ENCODE peak calls at places on chromosomes 3 and 15, in six cellular contexts. One of them, this sample, is unnamed.

GRCh38 chr3:169700195-169700594 is 36.7 kb upstream of the MECOM start:
- DNase-seq in psoas muscle: no peak
- DNase-seq in uterus: no peak
- DNase-seq in dorsolateral prefrontal cortex: no peak
- DNase-seq in heart right ventricle: no peak
- DNase-seq in Calu3: no peak
- DNase-seq in this sample: no peak

GRCh38 chr3:184560992-184561328 is 625 bp upstream of the EPHB3 start:
- DNase-seq in psoas muscle: no peak
- DNase-seq in Calu3: no peak
- DNase-seq in heart right ventricle: no peak
- DNase-seq in uterus: no peak
- DNase-seq in dorsolateral prefrontal cortex: no peak
- DNase-seq in this sample: no peak

GRCh38 chr3:32123620-32124019 is 17.2 kb downstream of the GPD1L start:
- DNase-seq in uterus: no peak
- DNase-seq in heart right ventricle: no peak
- DNase-seq in Calu3: no peak
- DNase-seq in psoas muscle: no peak
- DNase-seq in dorsolateral prefrontal cortex: no peak
- DNase-seq in this sample: no peak

GRCh38 chr3:69999191-70000027 is at the start of gene SAMMSON:
- DNase-seq in uterus: peak; percentile 23
- DNase-seq in psoas muscle: no peak
- DNase-seq in heart right ventricle: no peak
- DNase-seq in Calu3: no peak
- DNase-seq in dorsolateral prefrontal cortex: no peak
- DNase-seq in this sample: no peak

GRCh38 chr3:97736928-97737327 is 27.6 kb upstream of the ARL6 start:
- DNase-seq in uterus: no peak
- DNase-seq in dorsolateral prefrontal cortex: no peak
- DNase-seq in psoas muscle: no peak
- DNase-seq in Calu3: no peak
- DNase-seq in heart right ventricle: no peak
- DNase-seq in this sample: no peak

GRCh38 chr3:195263193-195263924 is 7.6 kb downstream of the XXYLT1 start:
- DNase-seq in dorsolateral prefrontal cortex: no peak
- DNase-seq in psoas muscle: no peak
- DNase-seq in Calu3: no peak
- DNase-seq in heart right ventricle: no peak
- DNase-seq in uterus: no peak
- DNase-seq in this sample: no peak

GRCh38 chr15:42921049-42921731 is 612 bp upstream of the TTBK2 start:
- DNase-seq in heart right ventricle: peak; percentile 32
- DNase-seq in Calu3: no peak
- DNase-seq in uterus: peak; percentile 42
- DNase-seq in psoas muscle: peak; percentile 29
- DNase-seq in dorsolateral prefrontal cortex: peak; percentile 55
- DNase-seq in this sample: no peak

GRCh38 chr3:185865277-185865676 is 40.4 kb upstream of the IGF2BP2 start:
- DNase-seq in dorsolateral prefrontal cortex: no peak
- DNase-seq in psoas muscle: no peak
- DNase-seq in uterus: no peak
- DNase-seq in Calu3: no peak
- DNase-seq in heart right ventricle: no peak
- DNase-seq in this sample: no peak

GRCh38 chr3:46359748-46360509 is 6.0 kb downstream of the CCR2 start:
- DNase-seq in psoas muscle: no peak
- DNase-seq in heart right ventricle: no peak
- DNase-seq in uterus: no peak
- DNase-seq in dorsolateral prefrontal cortex: peak; percentile 53
- DNase-seq in Calu3: no peak
- DNase-seq in this sample: no peak

GRCh38 chr3:126367316-126367805 is 10.2 kb upstream of the KLF15 start:
- DNase-seq in dorsolateral prefrontal cortex: no peak
- DNase-seq in psoas muscle: no peak
- DNase-seq in Calu3: no peak
- DNase-seq in heart right ventricle: no peak
- DNase-seq in uterus: no peak
- DNase-seq in this sample: no peak

GRCh38 chr3:23728651-23729117 is 77.1 kb upstream of the UBE2E1 start:
- DNase-seq in uterus: no peak
- DNase-seq in Calu3: no peak
- DNase-seq in psoas muscle: no peak
- DNase-seq in dorsolateral prefrontal cortex: no peak
- DNase-seq in heart right ventricle: no peak
- DNase-seq in this sample: no peak

GRCh38 chr15:39287322-39288195 is 293.3 kb upstream of the THBS1 start:
- DNase-seq in dorsolateral prefrontal cortex: no peak
- DNase-seq in uterus: no peak
- DNase-seq in Calu3: no peak
- DNase-seq in heart right ventricle: no peak
- DNase-seq in psoas muscle: no peak
- DNase-seq in this sample: no peak

GRCh38 chr3:4976109-4976508 is 3.1 kb upstream of the BHLHE40 start:
- DNase-seq in psoas muscle: peak; percentile 67
- DNase-seq in Calu3: peak; percentile 77
- DNase-seq in heart right ventricle: peak; percentile 34
- DNase-seq in dorsolateral prefrontal cortex: peak; percentile 58
- DNase-seq in uterus: peak; percentile 40
- DNase-seq in this sample: no peak

GRCh38 chr3:119669906-119670570 is 7.2 kb downstream of the COX17 start:
- DNase-seq in psoas muscle: no peak
- DNase-seq in uterus: no peak
- DNase-seq in Calu3: no peak
- DNase-seq in heart right ventricle: no peak
- DNase-seq in dorsolateral prefrontal cortex: no peak
- DNase-seq in this sample: no peak

GRCh38 chr3:38497026-38497425 is 886 bp downstream of the EXOG start:
- DNase-seq in Calu3: no peak
- DNase-seq in dorsolateral prefrontal cortex: no peak
- DNase-seq in psoas muscle: no peak
- DNase-seq in heart right ventricle: no peak
- DNase-seq in uterus: no peak
- DNase-seq in this sample: no peak

GRCh38 chr3:171876651-171877272 is 33.6 kb downstream of the TMEM212 start:
- DNase-seq in psoas muscle: no peak
- DNase-seq in heart right ventricle: no peak
- DNase-seq in Calu3: no peak
- DNase-seq in dorsolateral prefrontal cortex: no peak
- DNase-seq in uterus: no peak
- DNase-seq in this sample: no peak

GRCh38 chr3:16841906-16842709 is 42.6 kb upstream of the PLCL2 start:
- DNase-seq in uterus: no peak
- DNase-seq in Calu3: no peak
- DNase-seq in heart right ventricle: peak; percentile 32
- DNase-seq in psoas muscle: peak; percentile 29
- DNase-seq in dorsolateral prefrontal cortex: peak; percentile 21
- DNase-seq in this sample: no peak

GRCh38 chr3:196222876-196223595 is 6.7 kb downstream of the SLC51A start:
- DNase-seq in dorsolateral prefrontal cortex: no peak
- DNase-seq in heart right ventricle: no peak
- DNase-seq in psoas muscle: no peak
- DNase-seq in Calu3: no peak
- DNase-seq in uterus: no peak
- DNase-seq in this sample: no peak

GRCh38 chr3:97917813-97918536 is 54.3 kb downstream of the RIOX2 start:
- DNase-seq in Calu3: no peak
- DNase-seq in uterus: no peak
- DNase-seq in psoas muscle: no peak
- DNase-seq in dorsolateral prefrontal cortex: no peak
- DNase-seq in heart right ventricle: no peak
- DNase-seq in this sample: no peak

GRCh38 chr15:60391722-60392340 is 6.0 kb downstream of the ANXA2 start:
- DNase-seq in uterus: no peak
- DNase-seq in Calu3: no peak
- DNase-seq in heart right ventricle: no peak
- DNase-seq in dorsolateral prefrontal cortex: no peak
- DNase-seq in psoas muscle: no peak
- DNase-seq in this sample: no peak

GRCh38 chr3:9897408-9898372 is 5.0 kb upstream of the IL17RE start:
- DNase-seq in psoas muscle: no peak
- DNase-seq in Calu3: peak; percentile 80
- DNase-seq in uterus: no peak
- DNase-seq in dorsolateral prefrontal cortex: no peak
- DNase-seq in heart right ventricle: no peak
- DNase-seq in this sample: no peak

GRCh38 chr3:151765685-151766084 is 32.0 kb downstream of the AADACL2 start:
- DNase-seq in heart right ventricle: no peak
- DNase-seq in dorsolateral prefrontal cortex: no peak
- DNase-seq in uterus: no peak
- DNase-seq in psoas muscle: no peak
- DNase-seq in Calu3: no peak
- DNase-seq in this sample: no peak

GRCh38 chr3:51716805-51717204 is 9.9 kb downstream of the GRM2 start:
- DNase-seq in Calu3: no peak
- DNase-seq in psoas muscle: no peak
- DNase-seq in uterus: no peak
- DNase-seq in dorsolateral prefrontal cortex: no peak
- DNase-seq in heart right ventricle: no peak
- DNase-seq in this sample: no peak

GRCh38 chr3:47227678-47228077 is 54.9 kb downstream of the KIF9 start:
- DNase-seq in psoas muscle: no peak
- DNase-seq in heart right ventricle: no peak
- DNase-seq in Calu3: no peak
- DNase-seq in uterus: no peak
- DNase-seq in dorsolateral prefrontal cortex: peak; percentile 15
- DNase-seq in this sample: no peak

GRCh38 chr3:193314161-193314560 is 64.4 kb downstream of the ATP13A5 start:
- DNase-seq in Calu3: no peak
- DNase-seq in psoas muscle: no peak
- DNase-seq in uterus: no peak
- DNase-seq in dorsolateral prefrontal cortex: no peak
- DNase-seq in heart right ventricle: no peak
- DNase-seq in this sample: no peak
- TF ChIP-seq CTCF in Calu3: no peak
- TF ChIP-seq CTCF in psoas muscle: no peak
- TF ChIP-seq CTCF in uterus: no peak
- TF ChIP-seq CTCF in dorsolateral prefrontal cortex: no peak
- TF ChIP-seq CTCF in heart right ventricle: no peak
- TF ChIP-seq CTCF in this sample: no peak

GRCh38 chr3:77326586-77326985 is 286.7 kb downstream of the ROBO2 start:
- DNase-seq in Calu3: no peak
- DNase-seq in uterus: no peak
- DNase-seq in dorsolateral prefrontal cortex: no peak
- DNase-seq in heart right ventricle: no peak
- DNase-seq in psoas muscle: no peak
- DNase-seq in this sample: no peak

GRCh38 chr3:77323616-77324015 is 283.7 kb downstream of the ROBO2 start:
- DNase-seq in uterus: no peak
- DNase-seq in psoas muscle: no peak
- DNase-seq in heart right ventricle: no peak
- DNase-seq in Calu3: no peak
- DNase-seq in dorsolateral prefrontal cortex: no peak
- DNase-seq in this sample: no peak

GRCh38 chr3:77325702-77326101 is 285.8 kb downstream of the ROBO2 start:
- DNase-seq in heart right ventricle: no peak
- DNase-seq in dorsolateral prefrontal cortex: no peak
- DNase-seq in psoas muscle: no peak
- DNase-seq in uterus: no peak
- DNase-seq in Calu3: no peak
- DNase-seq in this sample: no peak

GRCh38 chr3:77324115-77324514 is 284.2 kb downstream of the ROBO2 start:
- DNase-seq in psoas muscle: no peak
- DNase-seq in uterus: no peak
- DNase-seq in Calu3: no peak
- DNase-seq in heart right ventricle: no peak
- DNase-seq in dorsolateral prefrontal cortex: no peak
- DNase-seq in this sample: no peak

GRCh38 chr3:77325280-77325679 is 285.4 kb downstream of the ROBO2 start:
- DNase-seq in psoas muscle: no peak
- DNase-seq in dorsolateral prefrontal cortex: no peak
- DNase-seq in Calu3: no peak
- DNase-seq in heart right ventricle: no peak
- DNase-seq in uterus: no peak
- DNase-seq in this sample: no peak
- TF ChIP-seq CTCF in psoas muscle: no peak
- TF ChIP-seq CTCF in dorsolateral prefrontal cortex: no peak
- TF ChIP-seq CTCF in Calu3: no peak
- TF ChIP-seq CTCF in heart right ventricle: no peak
- TF ChIP-seq CTCF in uterus: no peak
- TF ChIP-seq CTCF in this sample: no peak

GRCh38 chr3:12772462-12772861 is 13.4 kb upstream of the TMEM40 start:
- DNase-seq in Calu3: no peak
- DNase-seq in psoas muscle: no peak
- DNase-seq in uterus: no peak
- DNase-seq in dorsolateral prefrontal cortex: no peak
- DNase-seq in heart right ventricle: no peak
- DNase-seq in this sample: no peak

GRCh38 chr3:12773724-12774105 is 14.7 kb upstream of the TMEM40 start:
- DNase-seq in uterus: no peak
- DNase-seq in heart right ventricle: no peak
- DNase-seq in Calu3: no peak
- DNase-seq in dorsolateral prefrontal cortex: no peak
- DNase-seq in psoas muscle: no peak
- DNase-seq in this sample: no peak

GRCh38 chr3:12773030-12773723 is 14.1 kb upstream of the TMEM40 start:
- DNase-seq in dorsolateral prefrontal cortex: no peak
- DNase-seq in uterus: no peak
- DNase-seq in Calu3: no peak
- DNase-seq in psoas muscle: no peak
- DNase-seq in heart right ventricle: no peak
- DNase-seq in this sample: no peak

GRCh38 chr3:12775226-12775625 is 16.2 kb upstream of the TMEM40 start:
- DNase-seq in psoas muscle: no peak
- DNase-seq in dorsolateral prefrontal cortex: no peak
- DNase-seq in heart right ventricle: no peak
- DNase-seq in uterus: no peak
- DNase-seq in Calu3: no peak
- DNase-seq in this sample: no peak

GRCh38 chr3:12774619-12775018 is 15.6 kb upstream of the TMEM40 start:
- DNase-seq in heart right ventricle: no peak
- DNase-seq in dorsolateral prefrontal cortex: no peak
- DNase-seq in Calu3: no peak
- DNase-seq in uterus: no peak
- DNase-seq in psoas muscle: no peak
- DNase-seq in this sample: no peak
- TF ChIP-seq CTCF in heart right ventricle: no peak
- TF ChIP-seq CTCF in dorsolateral prefrontal cortex: no peak
- TF ChIP-seq CTCF in Calu3: no peak
- TF ChIP-seq CTCF in uterus: no peak
- TF ChIP-seq CTCF in psoas muscle: no peak
- TF ChIP-seq CTCF in this sample: no peak

GRCh38 chr3:49700453-49701128 is 11.2 kb downstream of the RNF123 start:
- DNase-seq in Calu3: no peak
- DNase-seq in heart right ventricle: no peak
- DNase-seq in psoas muscle: no peak
- DNase-seq in dorsolateral prefrontal cortex: no peak
- DNase-seq in uterus: no peak
- DNase-seq in this sample: no peak
- TF ChIP-seq CTCF in Calu3: no peak
- TF ChIP-seq CTCF in heart right ventricle: no peak
- TF ChIP-seq CTCF in psoas muscle: no peak
- TF ChIP-seq CTCF in dorsolateral prefrontal cortex: no peak
- TF ChIP-seq CTCF in uterus: no peak
- TF ChIP-seq CTCF in this sample: no peak

DNA sequence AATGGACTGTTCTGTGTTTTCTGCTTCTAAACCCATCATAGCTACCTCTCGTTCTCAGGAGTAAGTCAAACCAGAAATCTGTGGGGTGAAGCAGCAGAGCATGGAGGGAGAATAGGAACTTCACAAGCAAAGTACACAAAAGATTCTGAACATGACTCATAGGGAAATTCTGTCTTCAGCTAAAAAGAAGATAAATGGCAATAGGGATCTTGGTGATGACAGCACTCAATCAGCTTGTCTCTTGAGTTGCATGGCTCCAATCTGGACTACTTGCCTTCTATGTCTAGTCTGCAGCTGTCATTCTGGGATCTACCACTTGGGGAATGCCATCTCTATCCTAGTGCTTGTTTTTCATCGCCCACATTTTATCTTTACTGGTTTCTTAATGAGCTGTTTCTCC is 13.5 kb upstream of the GRAMD1C start:
- DNase-seq in dorsolateral prefrontal cortex: no peak
- DNase-seq in psoas muscle: no peak
- DNase-seq in heart right ventricle: no peak
- DNase-seq in uterus: no peak
- DNase-seq in Calu3: no peak
- DNase-seq in this sample: no peak
- TF ChIP-seq CTCF in dorsolateral prefrontal cortex: no peak
- TF ChIP-seq CTCF in psoas muscle: no peak
- TF ChIP-seq CTCF in heart right ventricle: no peak
- TF ChIP-seq CTCF in uterus: no peak
- TF ChIP-seq CTCF in Calu3: no peak
- TF ChIP-seq CTCF in this sample: no peak